ENCODE peak calls at places on chromosome 10, in ten cellular contexts. H is spleen, W is adrenal gland, Z is cardiac muscle cell, O is lung, X is kidney, E is WERI-Rb-1, R is heart left ventricle, M is SJSA1, N is Caco-2. Q is an unnamed sample.

GRCh38 chr10:77160679-77161078 is 476.9 kb downstream of the KCNMA1 start:
- DNase-seq in M (peak; percentile 55), X (no peak), Z (no peak), E (no peak), W (no peak), N (no peak), H (no peak), R (no peak), O (no peak), Q (no peak)

GRCh38 chr10:75593690-75594556 is 162.5 kb downstream of the LRMDA start:
- DNase-seq in M (no peak), H (no peak), N (no peak), X (no peak), E (peak; percentile 35), O (no peak), Z (no peak), R (no peak), W (no peak), Q (no peak)

GRCh38 chr10:96502561-96503267 is 11.0 kb downstream of the TLL2 start:
- DNase-seq in E (no peak), N (no peak), O (no peak), Z (no peak), X (no peak), W (no peak), R (no peak), H (no peak), M (no peak), Q (no peak)

GRCh38 chr10:59709472-59710125 is at the start of gene SLC16A9:
- DNase-seq in Z (peak; percentile 75), O (peak; percentile 46), N (peak; percentile 67), H (peak; percentile 84), M (peak; percentile 40), X (peak; percentile 90), W (peak; percentile 88), R (peak; percentile 63), E (peak; percentile 92), Q (peak; percentile 88)

GRCh38 chr10:118873080-118873737 is 118.4 kb upstream of the CACUL1 start:
- DNase-seq in M (no peak), N (no peak), X (no peak), W (no peak), E (no peak), H (no peak), O (peak; percentile 50), R (no peak), Z (peak; percentile 1), Q (no peak)

GRCh38 chr10:123703195-123703790 is 37.1 kb downstream of the GPR26 start:
- DNase-seq in R (no peak), M (no peak), E (no peak), X (no peak), N (no peak), W (no peak), H (no peak), Z (no peak), O (no peak), Q (no peak)

GRCh38 chr10:77041636-77042258 is 595.9 kb downstream of the KCNMA1 start:
- DNase-seq in N (no peak), H (no peak), W (peak; percentile 68), E (peak; percentile 16), Z (no peak), R (no peak), M (no peak), X (no peak), O (no peak), Q (no peak)

GRCh38 chr10:2791774-2792443 is 275.4 kb upstream of the PFKP start:
- DNase-seq in N (no peak), M (no peak), X (no peak), H (no peak), W (no peak), E (no peak), R (no peak), O (no peak), Z (no peak), Q (no peak)

GRCh38 chr10:111916011-111916410 is 267.6 kb downstream of the GPAM start:
- DNase-seq in W (no peak), E (no peak), X (no peak), M (no peak), N (no peak), Z (no peak), H (no peak), R (no peak), O (no peak), Q (no peak)

GRCh38 chr10:26520575-26520974 is 82.4 kb downstream of the APBB1IP start:
- DNase-seq in E (no peak), H (no peak), R (no peak), W (no peak), N (no peak), M (no peak), Z (no peak), O (no peak), X (no peak), Q (no peak)

GRCh38 chr10:27525819-27526218 is 21.7 kb downstream of the RAB18 start:
- DNase-seq in M (no peak), X (no peak), E (no peak), R (no peak), W (no peak), N (no peak), Z (peak; percentile 44), O (no peak), H (no peak), Q (no peak)

GRCh38 chr10:116815641-116816415 is 33.5 kb upstream of the ENO4 start:
- DNase-seq in H (no peak), X (no peak), N (no peak), E (no peak), W (no peak), Z (no peak), M (no peak), O (no peak), R (no peak), Q (no peak)

GRCh38 chr10:1360581-1361164 is 304.5 kb downstream of the WDR37 start:
- DNase-seq in X (no peak), O (no peak), E (no peak), H (no peak), M (no peak), R (no peak), Z (peak; percentile 17), W (no peak), N (no peak), Q (no peak)

GRCh38 chr10:12201543-12201942 is 5.6 kb downstream of the CDC123 start:
- DNase-seq in X (no peak), O (no peak), H (no peak), M (no peak), Z (no peak), N (no peak), E (no peak), R (no peak), W (no peak), Q (no peak)

GRCh38 chr10:89604200-89604599 is 40.8 kb downstream of the PANK1 start:
- DNase-seq in O (no peak), E (no peak), Z (no peak), W (no peak), R (no peak), H (no peak), M (no peak), N (no peak), X (no peak), Q (no peak)

GRCh38 chr10:71946700-71947099 is 17.5 kb upstream of the CHST3 start:
- DNase-seq in O (no peak), E (no peak), W (no peak), Z (no peak), R (no peak), N (no peak), X (no peak), M (no peak), H (no peak), Q (no peak)
- H3K9me3 ChIP-seq in O (peaks cover 45% of the 10 kb centered on the region), E (peaks cover 40% of the 10 kb centered on the region), W (peaks cover 23% of the 10 kb centered on the region), Z (no peaks in the 10 kb centered on the region), R (peaks cover 48% of the 10 kb centered on the region), N (peaks cover 67% of the 10 kb centered on the region), X (peaks cover 33% of the 10 kb centered on the region), M (peaks cover 26% of the 10 kb centered on the region), H (peaks cover 81% of the 10 kb centered on the region), Q (no peaks in the 10 kb centered on the region)

GRCh38 chr10:133544506-133544905 is 17.3 kb downstream of the CYP2E1 start:
- DNase-seq in N (no peak), R (no peak), E (no peak), Z (no peak), W (no peak), H (no peak), X (no peak), O (no peak), M (no peak), Q (no peak)
- H3K9me3 ChIP-seq in N (peaks cover 4% of the 10 kb centered on the region), R (peaks cover 26% of the 10 kb centered on the region), E (no peaks in the 10 kb centered on the region), Z (no peaks in the 10 kb centered on the region), W (peaks cover 10% of the 10 kb centered on the region), H (peaks cover 27% of the 10 kb centered on the region), X (peaks cover 3% of the 10 kb centered on the region), O (peaks cover 8% of the 10 kb centered on the region), M (peaks cover 3% of the 10 kb centered on the region), Q (no peaks in the 10 kb centered on the region)

GRCh38 chr10:130659528-130659927 is 523.3 kb downstream of the GLRX3 start:
- DNase-seq in Z (no peak), O (no peak), E (no peak), W (no peak), H (no peak), M (no peak), X (no peak), R (no peak), N (no peak), Q (no peak)
- H3K9me3 ChIP-seq in Z (no peaks in the 10 kb centered on the region), O (no peaks in the 10 kb centered on the region), E (no peaks in the 10 kb centered on the region), W (no peaks in the 10 kb centered on the region), H (no peaks in the 10 kb centered on the region), M (peaks cover 23% of the 10 kb centered on the region), X (no peaks in the 10 kb centered on the region), R (no peaks in the 10 kb centered on the region), N (no peaks in the 10 kb centered on the region), Q (no peaks in the 10 kb centered on the region)

DNA sequence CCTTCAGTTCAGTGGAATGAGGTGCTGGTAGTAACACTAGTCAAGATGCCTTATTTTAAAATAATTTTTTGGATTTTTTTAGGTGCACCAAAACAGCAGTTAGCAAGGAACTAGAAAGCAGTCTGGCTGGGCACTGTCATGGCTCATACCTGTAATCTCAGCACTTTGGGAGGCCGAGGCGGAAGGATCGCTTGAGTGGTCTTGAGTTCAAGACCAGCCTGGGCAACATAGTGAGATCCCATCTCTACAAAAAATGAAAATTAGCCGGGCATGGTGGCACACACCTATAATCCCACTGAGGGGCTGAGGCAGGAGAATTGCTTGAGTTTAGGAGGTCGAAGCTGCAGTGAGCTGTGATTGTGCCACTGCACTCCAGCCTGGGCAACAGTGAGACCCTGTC is 25.8 kb downstream of the PLA2G12B start:
- DNase-seq in O (no peak), R (no peak), M (no peak), X (no peak), N (no peak), H (no peak), Z (no peak), E (no peak), W (no peak), Q (no peak)
- H3K9me3 ChIP-seq in O (no peaks in the 10 kb centered on the region), R (no peaks in the 10 kb centered on the region), M (no peaks in the 10 kb centered on the region), X (no peaks in the 10 kb centered on the region), N (no peaks in the 10 kb centered on the region), H (no peaks in the 10 kb centered on the region), Z (no peaks in the 10 kb centered on the region), E (no peaks in the 10 kb centered on the region), W (no peaks in the 10 kb centered on the region), Q (no peaks in the 10 kb centered on the region)